ENCODE peak calls at places on chromosomes 6 and 20, in ten cellular contexts. O, N, K, R, I, M, S, P, X and D are unnamed samples.

GRCh38 chr6:12291785-12292604 is 1.8 kb downstream of the EDN1 start:
- DNase-seq in O (no peak), N (peak), K (peak), R (peak), I (peak), M (no peak), S (no peak), P (peak), X (no peak), D (no peak)

GRCh38 chr6:37674161-37674560 is 23.5 kb downstream of the MDGA1 start:
- DNase-seq in O (no peak), N (no peak), K (no peak), R (no peak), I (no peak), M (no peak), S (no peak), P (no peak), X (peak), D (no peak)

GRCh38 chr6:125193208-125193607 is 39.6 kb downstream of the TPD52L1 start:
- DNase-seq in O (no peak), N (no peak), K (no peak), R (no peak), I (no peak), M (no peak), S (no peak), P (no peak), X (no peak), D (no peak)

GRCh38 chr6:91081452-91082067 is 494.7 kb upstream of the MAP3K7 start:
- DNase-seq in O (peak), N (no peak), K (peak), R (no peak), I (peak), M (no peak), S (no peak), P (no peak), X (no peak), D (no peak)

GRCh38 chr6:119333063-119333609 is 16.4 kb downstream of the MAN1A1 start:
- DNase-seq in O (no peak), N (no peak), K (no peak), R (no peak), I (no peak), M (no peak), S (no peak), P (no peak), X (no peak), D (no peak)

GRCh38 chr20:49750611-49751396 is 37.1 kb upstream of the B4GALT5 start:
- DNase-seq in O (no peak), N (peak), K (no peak), R (no peak), I (no peak), M (no peak), S (no peak), P (no peak), X (no peak), D (peak)

GRCh38 chr20:40393161-40393560 is 295.9 kb downstream of the MAFB start:
- DNase-seq in O (no peak), N (no peak), K (peak), R (no peak), I (no peak), M (no peak), S (no peak), P (no peak), X (no peak), D (no peak)

GRCh38 chr6:38450717-38451116 is 189.0 kb downstream of the BTBD9 start:
- DNase-seq in O (no peak), N (no peak), K (no peak), R (no peak), I (no peak), M (no peak), S (no peak), P (no peak), X (no peak), D (no peak)

GRCh38 chr6:41428402-41428994 is 93.1 kb downstream of the NCR2 start:
- DNase-seq in O (no peak), N (no peak), K (no peak), R (peak), I (no peak), M (no peak), S (no peak), P (no peak), X (no peak), D (peak)

GRCh38 chr6:2168480-2168879 is 76.9 kb downstream of the GMDS start:
- DNase-seq in O (no peak), N (no peak), K (no peak), R (no peak), I (peak), M (no peak), S (no peak), P (no peak), X (no peak), D (no peak)

GRCh38 chr6:158008894-158009891 is 27.5 kb downstream of the SYNJ2 start:
- DNase-seq in O (peak), N (peak), K (no peak), R (no peak), I (peak), M (no peak), S (peak), P (peak), X (peak), D (peak)

GRCh38 chr6:99252421-99252820 is 97.1 kb downstream of the FAXC start:
- DNase-seq in O (no peak), N (no peak), K (no peak), R (no peak), I (no peak), M (no peak), S (no peak), P (no peak), X (no peak), D (no peak)

GRCh38 chr20:62860924-62861691 is 514 bp downstream of the TCFL5 start:
- DNase-seq in O (no peak), N (no peak), K (peak), R (no peak), I (no peak), M (no peak), S (no peak), P (no peak), X (no peak), D (peak)

GRCh38 chr6:52994031-52994788 is 874 bp downstream of the GSTA4 start:
- DNase-seq in O (peak), N (no peak), K (peak), R (no peak), I (peak), M (no peak), S (peak), P (no peak), X (peak), D (no peak)

GRCh38 chr6:107536183-107536582 is 46.3 kb downstream of the SOBP start:
- DNase-seq in O (no peak), N (no peak), K (no peak), R (no peak), I (no peak), M (no peak), S (no peak), P (no peak), X (no peak), D (no peak)

GRCh38 chr20:38109025-38109541 is 56.0 kb downstream of the TGM2 start:
- DNase-seq in O (peak), N (peak), K (peak), R (no peak), I (peak), M (no peak), S (peak), P (no peak), X (no peak), D (peak)

GRCh38 chr6:129774697-129775447 is 64.9 kb upstream of the ARHGAP18 start:
- DNase-seq in O (peak), N (peak), K (peak), R (peak), I (peak), M (no peak), S (peak), P (peak), X (peak), D (peak)

GRCh38 chr6:123745877-123746276 is 57.8 kb upstream of the NKAIN2 start:
- DNase-seq in O (no peak), N (no peak), K (no peak), R (no peak), I (peak), M (no peak), S (no peak), P (no peak), X (no peak), D (no peak)

GRCh38 chr6:4384638-4385036 is 249.3 kb upstream of the ECI2 start:
- DNase-seq in O (no peak), N (no peak), K (peak), R (no peak), I (no peak), M (no peak), S (no peak), P (no peak), X (no peak), D (no peak)

GRCh38 chr6:71294121-71294523 is 5.5 kb downstream of the OGFRL1 start:
- DNase-seq in O (no peak), N (no peak), K (no peak), R (no peak), I (peak), M (no peak), S (no peak), P (no peak), X (no peak), D (no peak)

GRCh38 chr6:43478008-43478372 is 620 bp downstream of the TJAP1 start:
- DNase-seq in O (no peak), N (no peak), K (no peak), R (no peak), I (no peak), M (no peak), S (no peak), P (no peak), X (no peak), D (no peak)

GRCh38 chr6:63268574-63268973 is 51.2 kb downstream of the LGSN start:
- DNase-seq in O (no peak), N (no peak), K (no peak), R (no peak), I (no peak), M (no peak), S (no peak), P (no peak), X (no peak), D (no peak)

GRCh38 chr20:18983796-18984195 is 170.2 kb downstream of the SCP2D1 start:
- DNase-seq in O (no peak), N (no peak), K (no peak), R (no peak), I (no peak), M (no peak), S (no peak), P (peak), X (no peak), D (no peak)

GRCh38 chr6:111603648-111604047 is 2.0 kb downstream of the TRAF3IP2 start:
- DNase-seq in O (no peak), N (no peak), K (no peak), R (no peak), I (peak), M (no peak), S (no peak), P (no peak), X (no peak), D (no peak)

GRCh38 chr6:41529970-41530369 is 16.2 kb upstream of the FOXP4 start:
- DNase-seq in O (no peak), N (no peak), K (no peak), R (no peak), I (no peak), M (no peak), S (no peak), P (no peak), X (no peak), D (no peak)

GRCh38 chr6:93416575-93417420 is 2.6 kb downstream of the EPHA7 start:
- DNase-seq in O (no peak), N (no peak), K (peak), R (no peak), I (no peak), M (no peak), S (peak), P (peak), X (peak), D (peak)

GRCh38 chr6:149114167-149114566 is 203.3 kb upstream of the TAB2 start:
- DNase-seq in O (peak), N (no peak), K (no peak), R (no peak), I (no peak), M (no peak), S (peak), P (no peak), X (no peak), D (peak)

GRCh38 chr20:44028868-44029847 is 114.5 kb downstream of the TOX2 start:
- DNase-seq in O (no peak), N (no peak), K (no peak), R (no peak), I (no peak), M (no peak), S (no peak), P (no peak), X (no peak), D (no peak)

GRCh38 chr6:130993292-130993765 is 69.7 kb downstream of the EPB41L2 start:
- DNase-seq in O (no peak), N (peak), K (peak), R (no peak), I (no peak), M (no peak), S (no peak), P (no peak), X (no peak), D (no peak)
- H3K27ac ChIP-seq in O (no peak), N (peak), K (no peak), R (no peak), I (no peak), M (no peak), S (peak), P (no peak), X (no peak), D (no peak)

GRCh38 chr6:16764188-16764950 is 3.1 kb upstream of the ATXN1 start:
- DNase-seq in O (no peak), N (no peak), K (no peak), R (no peak), I (peak), M (no peak), S (no peak), P (no peak), X (no peak), D (no peak)
- TF ChIP-seq CTCF in O (peak), N (no peak), K (peak), R (no peak), I (peak), M (peak), S (peak), P (peak), X (peak), D (peak)

GRCh38 chr20:34401741-34402455 is 38.8 kb downstream of the ITCH start:
- DNase-seq in O (no peak), N (no peak), K (no peak), R (no peak), I (no peak), M (no peak), S (no peak), P (no peak), X (no peak), D (no peak)

GRCh38 chr20:34403063-34403827 is 40.2 kb downstream of the ITCH start:
- DNase-seq in O (no peak), N (no peak), K (no peak), R (no peak), I (no peak), M (no peak), S (no peak), P (no peak), X (no peak), D (no peak)

GRCh38 chr20:34402461-34402860 is 39.4 kb downstream of the ITCH start:
- DNase-seq in O (no peak), N (no peak), K (no peak), R (no peak), I (no peak), M (no peak), S (no peak), P (no peak), X (no peak), D (no peak)

GRCh38 chr20:34404803-34405202 is 41.7 kb downstream of the ITCH start:
- DNase-seq in O (no peak), N (no peak), K (no peak), R (no peak), I (no peak), M (no peak), S (no peak), P (no peak), X (no peak), D (no peak)

DNA sequence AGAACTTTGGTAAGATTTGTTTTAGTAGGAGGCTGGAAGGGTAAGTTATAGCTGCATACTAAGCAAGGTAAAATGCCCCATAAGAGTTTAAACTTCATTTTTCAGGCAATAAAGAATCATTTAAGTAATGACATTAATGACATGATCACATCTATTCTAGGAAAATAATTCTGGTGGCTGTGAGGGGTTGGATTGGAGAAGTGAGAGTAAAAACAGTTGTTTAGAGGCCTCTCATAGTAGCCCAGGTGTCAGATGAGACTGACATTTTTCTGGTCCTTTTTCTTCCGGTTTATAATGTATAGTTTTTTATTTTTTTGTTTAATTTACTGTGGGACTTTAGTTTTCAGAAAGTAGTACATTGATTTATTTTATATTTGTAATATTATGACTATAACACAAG is 40.8 kb downstream of the ITCH start:
- DNase-seq in O (no peak), N (no peak), K (no peak), R (no peak), I (no peak), M (no peak), S (no peak), P (no peak), X (no peak), D (no peak)
- H3K27ac ChIP-seq in O (no peak), N (no peak), K (no peak), R (peak), I (no peak), M (no peak), S (peak), P (peak), X (no peak), D (no peak)

GRCh38 chr6:51842066-51842465 is 245.3 kb downstream of the PKHD1 start:
- DNase-seq in O (no peak), N (no peak), K (no peak), R (no peak), I (no peak), M (no peak), S (no peak), P (no peak), X (no peak), D (no peak)

GRCh38 chr6:51842487-51843469 is 244.6 kb downstream of the PKHD1 start:
- DNase-seq in O (no peak), N (no peak), K (no peak), R (no peak), I (no peak), M (no peak), S (no peak), P (no peak), X (peak), D (no peak)

GRCh38 chr6:51846531-51846930 is 240.9 kb downstream of the PKHD1 start:
- DNase-seq in O (no peak), N (no peak), K (no peak), R (no peak), I (no peak), M (no peak), S (no peak), P (no peak), X (no peak), D (no peak)

GRCh38 chr6:51843470-51844390 is 243.7 kb downstream of the PKHD1 start:
- DNase-seq in O (no peak), N (no peak), K (no peak), R (no peak), I (no peak), M (no peak), S (no peak), P (no peak), X (no peak), D (no peak)

GRCh38 chr6:51844391-51844735 is 243.1 kb downstream of the PKHD1 start:
- DNase-seq in O (no peak), N (no peak), K (peak), R (no peak), I (no peak), M (no peak), S (no peak), P (no peak), X (no peak), D (no peak)
- TF ChIP-seq CTCF in O (peak), N (no peak), K (peak), R (no peak), I (no peak), M (no peak), S (no peak), P (peak), X (peak), D (no peak)